ENCODE peak calls at places on chromosomes 11 and 22, in five cellular contexts. One of them, this sample, is unnamed.
A peak's percentile ranks its signal among the peaks of the same experiment; 100 is the strongest.

GRCh38 chr22:31128156-31128555 is 5.4 kb downstream of the INPP5J start:
- DNase-seq in H1: no peak
- DNase-seq in HepG2: no peak
- DNase-seq in K562: no peak
- DNase-seq in A549: no peak
- DNase-seq in this sample: no peak

GRCh38 chr11:75454987-75455386 is 22.0 kb upstream of the KLHL35 start:
- DNase-seq in K562: no peak
- DNase-seq in H1: no peak
- DNase-seq in A549: no peak
- DNase-seq in HepG2: no peak
- DNase-seq in this sample: no peak

GRCh38 chr11:114208371-114208770 is 87.8 kb upstream of the NNMT start:
- DNase-seq in K562: no peak
- DNase-seq in H1: no peak
- DNase-seq in HepG2: no peak
- DNase-seq in A549: no peak
- DNase-seq in this sample: no peak

GRCh38 chr11:21561589-21561988 is 631.3 kb upstream of the ANO5 start:
- DNase-seq in H1: no peak
- DNase-seq in K562: no peak
- DNase-seq in A549: peak; percentile 22
- DNase-seq in HepG2: no peak
- DNase-seq in this sample: no peak

GRCh38 chr11:119356349-119357031 is 10.0 kb upstream of the MFRP start:
- DNase-seq in A549: peak; percentile 90
- DNase-seq in H1: no peak
- DNase-seq in HepG2: no peak
- DNase-seq in K562: peak; percentile 83
- DNase-seq in this sample: peak; percentile 66

GRCh38 chr11:102603091-102603490 is 22.0 kb downstream of the MMP20 start:
- DNase-seq in A549: no peak
- DNase-seq in K562: no peak
- DNase-seq in HepG2: peak; percentile 98
- DNase-seq in H1: no peak
- DNase-seq in this sample: peak; percentile 73

GRCh38 chr11:12674936-12675696 is 895 bp downstream of the TEAD1 start:
- DNase-seq in K562: peak; percentile 52
- DNase-seq in HepG2: no peak
- DNase-seq in H1: no peak
- DNase-seq in A549: no peak
- DNase-seq in this sample: no peak

GRCh38 chr11:65041206-65042035 is at the start of gene SAC3D1:
- DNase-seq in A549: peak; percentile 55
- DNase-seq in H1: no peak
- DNase-seq in K562: peak; percentile 81
- DNase-seq in HepG2: no peak
- DNase-seq in this sample: peak; percentile 17

GRCh38 chr11:78961938-78962701 is 387.5 kb upstream of the NARS2 start:
- DNase-seq in H1: no peak
- DNase-seq in A549: no peak
- DNase-seq in K562: peak; percentile 43
- DNase-seq in HepG2: no peak
- DNase-seq in this sample: peak; percentile 48

GRCh38 chr11:64100782-64101358 is 65.0 kb downstream of the MACROD1 start:
- DNase-seq in HepG2: no peak
- DNase-seq in H1: no peak
- DNase-seq in K562: no peak
- DNase-seq in A549: no peak
- DNase-seq in this sample: no peak

GRCh38 chr22:20788627-20789344 is 14.9 kb downstream of the SERPIND1 start:
- DNase-seq in K562: no peak
- DNase-seq in A549: no peak
- DNase-seq in HepG2: no peak
- DNase-seq in H1: no peak
- DNase-seq in this sample: no peak

GRCh38 chr22:48947636-48948035 is 880.0 kb downstream of the BRD1 start:
- DNase-seq in H1: no peak
- DNase-seq in HepG2: no peak
- DNase-seq in K562: no peak
- DNase-seq in A549: no peak
- DNase-seq in this sample: no peak

GRCh38 chr11:8693010-8693551 is 10.5 kb downstream of the RPL27A start:
- DNase-seq in A549: no peak
- DNase-seq in H1: no peak
- DNase-seq in K562: no peak
- DNase-seq in HepG2: no peak
- DNase-seq in this sample: peak; percentile 57

GRCh38 chr22:42949159-42949558 is 65.8 kb downstream of the PACSIN2 start:
- DNase-seq in A549: no peak
- DNase-seq in H1: no peak
- DNase-seq in K562: no peak
- DNase-seq in HepG2: no peak
- DNase-seq in this sample: peak; percentile 69

GRCh38 chr11:120182357-120182756 is 28.5 kb upstream of the OAF start:
- DNase-seq in H1: no peak
- DNase-seq in A549: no peak
- DNase-seq in K562: no peak
- DNase-seq in HepG2: no peak
- DNase-seq in this sample: no peak

GRCh38 chr11:64688534-64688982 is 34.4 kb downstream of the NRXN2 start:
- DNase-seq in K562: peak; percentile 90
- DNase-seq in H1: peak; percentile 90
- DNase-seq in A549: peak; percentile 89
- DNase-seq in HepG2: peak; percentile 73
- DNase-seq in this sample: peak; percentile 79

GRCh38 chr22:40898850-40899357 is 37.0 kb upstream of the DNAJB7 start:
- DNase-seq in A549: peak; percentile 10
- DNase-seq in K562: peak; percentile 23
- DNase-seq in H1: no peak
- DNase-seq in HepG2: peak; percentile 62
- DNase-seq in this sample: peak; percentile 67

GRCh38 chr22:29108137-29108536 is 35.3 kb downstream of the KREMEN1 start:
- DNase-seq in A549: peak; percentile 25
- DNase-seq in H1: no peak
- DNase-seq in K562: no peak
- DNase-seq in HepG2: no peak
- DNase-seq in this sample: peak; percentile 58

GRCh38 chr22:47091921-47092700 is 329.7 kb downstream of the TBC1D22A start:
- DNase-seq in K562: no peak
- DNase-seq in HepG2: no peak
- DNase-seq in A549: no peak
- DNase-seq in H1: no peak
- DNase-seq in this sample: no peak

GRCh38 chr11:131253142-131253884 is 117.1 kb upstream of the NTM start:
- DNase-seq in H1: peak; percentile 49
- DNase-seq in HepG2: no peak
- DNase-seq in K562: no peak
- DNase-seq in A549: no peak
- DNase-seq in this sample: no peak

GRCh38 chr22:46360097-46360496 is 24.6 kb downstream of the TRMU start:
- DNase-seq in K562: no peak
- DNase-seq in HepG2: no peak
- DNase-seq in H1: no peak
- DNase-seq in A549: no peak
- DNase-seq in this sample: no peak

GRCh38 chr11:82858556-82859091 is 41.6 kb downstream of the PRCP start:
- DNase-seq in K562: no peak
- DNase-seq in A549: no peak
- DNase-seq in HepG2: no peak
- DNase-seq in H1: no peak
- DNase-seq in this sample: peak; percentile 71

GRCh38 chr22:44595841-44596341 is 97.9 kb upstream of the RTL6 start:
- DNase-seq in H1: no peak
- DNase-seq in HepG2: no peak
- DNase-seq in A549: no peak
- DNase-seq in K562: no peak
- DNase-seq in this sample: peak; percentile 42

GRCh38 chr11:110471315-110471714 is 41.6 kb downstream of the FDX1 start:
- DNase-seq in K562: no peak
- DNase-seq in HepG2: no peak
- DNase-seq in H1: no peak
- DNase-seq in A549: no peak
- DNase-seq in this sample: peak; percentile 75

GRCh38 chr11:76773921-76774361 is 9.2 kb upstream of the TSKU start:
- DNase-seq in K562: no peak
- DNase-seq in H1: no peak
- DNase-seq in HepG2: no peak
- DNase-seq in A549: no peak
- DNase-seq in this sample: no peak

GRCh38 chr11:127238321-127238720 is 237.8 kb upstream of the KIRREL3 start:
- DNase-seq in HepG2: no peak
- DNase-seq in A549: no peak
- DNase-seq in H1: no peak
- DNase-seq in K562: no peak
- DNase-seq in this sample: no peak
- H3K27ac ChIP-seq in HepG2: no peak overlapping the region
- H3K27ac ChIP-seq in A549: no peak overlapping the region
- H3K27ac ChIP-seq in H1: no peak overlapping the region
- H3K27ac ChIP-seq in K562: no peak overlapping the region
- H3K27ac ChIP-seq in this sample: no peak overlapping the region

DNA sequence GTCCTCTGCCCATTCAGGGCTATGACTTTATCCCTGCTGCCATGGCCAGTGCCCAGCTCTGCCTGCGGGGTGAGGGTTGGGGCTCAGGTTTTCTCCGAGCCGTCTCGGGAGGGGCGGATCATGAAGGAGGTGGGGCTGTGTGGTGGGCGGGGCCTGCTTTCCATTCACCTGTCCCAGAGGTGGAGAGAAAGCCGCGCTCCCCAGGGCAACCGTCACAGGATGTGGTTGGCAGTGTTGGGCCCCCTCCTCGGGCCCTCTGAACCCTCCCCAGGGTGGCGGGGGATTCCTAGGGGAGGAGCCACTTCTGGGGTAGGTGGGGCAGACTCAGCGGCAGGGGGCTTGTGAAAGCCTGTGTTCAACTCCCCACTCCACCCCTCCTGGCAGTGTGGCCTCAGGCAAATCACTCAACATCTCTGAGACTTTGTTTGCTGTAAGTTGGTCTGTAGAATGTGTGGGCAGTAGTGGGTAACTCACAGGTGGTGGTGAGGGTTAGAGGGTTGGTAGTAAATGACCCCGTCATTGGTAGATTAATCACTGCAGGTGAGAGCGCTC is 50.3 kb downstream of the CD6 start:
- DNase-seq in HepG2: no peak
- DNase-seq in A549: no peak
- DNase-seq in K562: peak; percentile 35
- DNase-seq in H1: peak; percentile 34
- DNase-seq in this sample: no peak
- TF ChIP-seq MAFK in HepG2: no peak
- TF ChIP-seq MAFK in A549: no peak
- TF ChIP-seq MAFK in K562: no peak
- TF ChIP-seq MAFK in H1: no peak
- TF ChIP-seq MAFK in this sample: no peak

GRCh38 chr22:35972559-35972958 is 56.1 kb downstream of the RBFOX2 start:
- DNase-seq in K562: no peak
- DNase-seq in H1: no peak
- DNase-seq in HepG2: no peak
- DNase-seq in A549: no peak
- DNase-seq in this sample: no peak
- H3K27ac ChIP-seq in K562: no peak overlapping the region
- H3K27ac ChIP-seq in H1: no peak overlapping the region
- H3K27ac ChIP-seq in HepG2: no peak overlapping the region
- H3K27ac ChIP-seq in A549: no peak overlapping the region
- H3K27ac ChIP-seq in this sample: peak overlapping the region; percentile 95

GRCh38 chr22:38127869-38128268 is 17.4 kb upstream of the BAIAP2L2 start:
- DNase-seq in H1: no peak
- DNase-seq in A549: no peak
- DNase-seq in K562: no peak
- DNase-seq in HepG2: no peak
- DNase-seq in this sample: no peak
- TF ChIP-seq MAFK in H1: no peak
- TF ChIP-seq MAFK in A549: no peak
- TF ChIP-seq MAFK in K562: no peak
- TF ChIP-seq MAFK in HepG2: no peak
- TF ChIP-seq MAFK in this sample: no peak

GRCh38 chr22:39091136-39092081 is 5.6 kb upstream of the APOBEC3H start:
- DNase-seq in A549: no peak
- DNase-seq in H1: no peak
- DNase-seq in K562: no peak
- DNase-seq in HepG2: no peak
- DNase-seq in this sample: no peak
- H3K27ac ChIP-seq in A549: no peak overlapping the region
- H3K27ac ChIP-seq in H1: no peak overlapping the region
- H3K27ac ChIP-seq in K562: no peak overlapping the region
- H3K27ac ChIP-seq in HepG2: no peak overlapping the region
- H3K27ac ChIP-seq in this sample: no peak overlapping the region

GRCh38 chr11:47390084-47390760 is 11.9 kb upstream of the SPI1 start:
- DNase-seq in A549: no peak
- DNase-seq in H1: no peak
- DNase-seq in HepG2: no peak
- DNase-seq in K562: no peak
- DNase-seq in this sample: no peak

GRCh38 chr11:47389577-47390072 is 11.3 kb upstream of the SPI1 start:
- DNase-seq in H1: no peak
- DNase-seq in K562: no peak
- DNase-seq in A549: no peak
- DNase-seq in HepG2: no peak
- DNase-seq in this sample: no peak

GRCh38 chr11:47391711-47392432 is 13.5 kb upstream of the SPI1 start:
- DNase-seq in HepG2: no peak
- DNase-seq in H1: no peak
- DNase-seq in K562: no peak
- DNase-seq in A549: no peak
- DNase-seq in this sample: no peak

GRCh38 chr11:47392546-47393162 is 14.3 kb upstream of the SPI1 start:
- DNase-seq in K562: no peak
- DNase-seq in A549: no peak
- DNase-seq in H1: no peak
- DNase-seq in HepG2: no peak
- DNase-seq in this sample: no peak

DNA sequence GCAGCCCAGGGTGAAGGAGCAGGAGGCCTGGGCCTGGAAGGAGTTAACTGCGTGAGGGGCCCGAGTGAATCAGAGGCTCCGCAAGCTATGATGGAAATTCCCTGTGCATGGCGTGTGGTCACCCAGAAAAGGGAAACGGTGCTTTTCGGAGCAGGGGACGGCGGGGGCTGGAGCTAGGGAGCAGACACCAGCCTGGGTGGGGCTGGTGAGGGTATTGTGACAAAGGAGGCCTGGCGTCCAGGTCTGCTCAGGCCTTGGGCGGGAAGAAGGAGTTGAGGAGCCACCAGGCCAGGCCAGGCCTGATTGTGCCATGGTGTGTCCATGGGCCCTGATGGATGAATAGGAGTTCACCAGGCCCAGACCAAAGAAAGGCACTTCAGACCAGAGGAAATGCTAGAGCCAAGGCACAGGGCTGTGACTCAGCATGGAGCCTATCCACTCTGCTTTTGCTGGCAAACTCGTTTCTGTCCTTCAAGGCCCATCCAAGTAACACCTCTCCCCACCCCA is 12.8 kb upstream of the SPI1 start:
- DNase-seq in K562: no peak
- DNase-seq in A549: no peak
- DNase-seq in H1: no peak
- DNase-seq in HepG2: no peak
- DNase-seq in this sample: no peak
- TF ChIP-seq MAFK in K562: no peak
- TF ChIP-seq MAFK in A549: no peak
- TF ChIP-seq MAFK in H1: no peak
- TF ChIP-seq MAFK in HepG2: no peak
- TF ChIP-seq MAFK in this sample: no peak

This sample was measured in IMR-90.